ENCODE peak calls at places on chromosomes 12 and 14, in nine cellular contexts. One of them, this sample, is unnamed.

GRCh38 chr12:96094201-96094600 is 58.8 kb upstream of the LTA4H start:
- DNase-seq in esophagus squamous epithelium: no peak
- DNase-seq in psoas muscle: no peak
- DNase-seq in tibial artery: no peak
- DNase-seq in tibial nerve: no peak
- DNase-seq in brain microvascular endothelial cell: peak; percentile 11
- DNase-seq in stomach: peak; percentile 45
- DNase-seq in pancreas: no peak
- DNase-seq in IMR-90: no peak
- DNase-seq in this sample: no peak

GRCh38 chr12:51863921-51864700 is 15.6 kb upstream of the FIGNL2 start:
- DNase-seq in esophagus squamous epithelium: no peak
- DNase-seq in psoas muscle: no peak
- DNase-seq in tibial artery: no peak
- DNase-seq in tibial nerve: no peak
- DNase-seq in brain microvascular endothelial cell: no peak
- DNase-seq in stomach: no peak
- DNase-seq in pancreas: no peak
- DNase-seq in IMR-90: no peak
- DNase-seq in this sample: peak; percentile 46

GRCh38 chr12:26122681-26123481 is 2.0 kb downstream of the BHLHE41 start:
- DNase-seq in esophagus squamous epithelium: no peak
- DNase-seq in psoas muscle: peak; percentile 75
- DNase-seq in tibial artery: peak; percentile 87
- DNase-seq in tibial nerve: peak; percentile 88
- DNase-seq in brain microvascular endothelial cell: peak; percentile 74
- DNase-seq in stomach: peak; percentile 55
- DNase-seq in pancreas: peak; percentile 66
- DNase-seq in IMR-90: peak; percentile 79
- DNase-seq in this sample: peak; percentile 71

GRCh38 chr12:79689041-79689476 is 1.7 kb downstream of the PAWR start:
- DNase-seq in esophagus squamous epithelium: no peak
- DNase-seq in psoas muscle: no peak
- DNase-seq in tibial artery: no peak
- DNase-seq in tibial nerve: no peak
- DNase-seq in brain microvascular endothelial cell: no peak
- DNase-seq in stomach: no peak
- DNase-seq in pancreas: no peak
- DNase-seq in IMR-90: no peak
- DNase-seq in this sample: no peak

GRCh38 chr12:112107728-112108447 is 695 bp downstream of the NAA25 start:
- DNase-seq in esophagus squamous epithelium: no peak
- DNase-seq in psoas muscle: peak; percentile 34
- DNase-seq in tibial artery: no peak
- DNase-seq in tibial nerve: no peak
- DNase-seq in brain microvascular endothelial cell: no peak
- DNase-seq in stomach: no peak
- DNase-seq in pancreas: peak; percentile 31
- DNase-seq in IMR-90: no peak
- DNase-seq in this sample: no peak

GRCh38 chr12:106173442-106173841 is 34.7 kb upstream of the NUAK1 start:
- DNase-seq in esophagus squamous epithelium: no peak
- DNase-seq in psoas muscle: no peak
- DNase-seq in tibial artery: no peak
- DNase-seq in tibial nerve: no peak
- DNase-seq in brain microvascular endothelial cell: no peak
- DNase-seq in stomach: no peak
- DNase-seq in pancreas: no peak
- DNase-seq in IMR-90: no peak
- DNase-seq in this sample: no peak

GRCh38 chr14:22865424-22866215 is 5.9 kb upstream of the LRP10 start:
- DNase-seq in esophagus squamous epithelium: no peak
- DNase-seq in psoas muscle: no peak
- DNase-seq in tibial artery: no peak
- DNase-seq in tibial nerve: no peak
- DNase-seq in brain microvascular endothelial cell: no peak
- DNase-seq in stomach: no peak
- DNase-seq in pancreas: no peak
- DNase-seq in IMR-90: no peak
- DNase-seq in this sample: no peak

GRCh38 chr14:64540208-64541202 is at the start of gene HSPA2:
- DNase-seq in esophagus squamous epithelium: peak; percentile 92
- DNase-seq in psoas muscle: peak; percentile 99
- DNase-seq in tibial artery: peak; percentile 99
- DNase-seq in tibial nerve: peak; percentile 97
- DNase-seq in brain microvascular endothelial cell: peak; percentile 99
- DNase-seq in stomach: peak; percentile 99
- DNase-seq in pancreas: peak; percentile 100
- DNase-seq in IMR-90: peak; percentile 99
- DNase-seq in this sample: peak; percentile 99

GRCh38 chr14:70201994-70202393 is 13.2 kb upstream of the SLC8A3 start:
- DNase-seq in esophagus squamous epithelium: no peak
- DNase-seq in psoas muscle: no peak
- DNase-seq in tibial artery: no peak
- DNase-seq in tibial nerve: no peak
- DNase-seq in brain microvascular endothelial cell: no peak
- DNase-seq in stomach: no peak
- DNase-seq in pancreas: no peak
- DNase-seq in IMR-90: no peak
- DNase-seq in this sample: no peak

GRCh38 chr14:70208380-70208779 is 19.6 kb upstream of the SLC8A3 start:
- DNase-seq in esophagus squamous epithelium: no peak
- DNase-seq in psoas muscle: no peak
- DNase-seq in tibial artery: no peak
- DNase-seq in tibial nerve: no peak
- DNase-seq in brain microvascular endothelial cell: no peak
- DNase-seq in stomach: no peak
- DNase-seq in pancreas: no peak
- DNase-seq in IMR-90: no peak
- DNase-seq in this sample: no peak

DNA sequence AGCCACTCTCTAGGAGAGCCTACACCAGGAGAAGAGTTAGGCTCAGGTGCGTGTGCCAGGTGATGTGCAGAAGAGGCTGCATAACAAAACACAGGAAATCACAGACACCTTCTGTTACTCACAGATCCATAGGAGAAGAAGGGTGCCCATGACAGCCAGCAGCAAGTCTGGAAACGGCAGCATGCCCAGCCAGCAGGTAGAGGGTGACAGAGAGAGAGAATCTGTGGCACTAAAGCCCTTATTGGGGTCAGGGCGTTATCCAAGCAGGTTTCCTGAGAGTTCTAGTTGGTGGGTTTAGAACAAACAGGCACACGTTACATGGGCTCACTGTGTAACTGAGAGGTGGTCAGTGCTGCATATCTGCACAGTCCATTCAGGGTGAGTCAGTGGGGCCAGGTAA is 14.9 kb upstream of the SLC8A3 start:
- DNase-seq in esophagus squamous epithelium: no peak
- DNase-seq in psoas muscle: no peak
- DNase-seq in tibial artery: no peak
- DNase-seq in tibial nerve: no peak
- DNase-seq in brain microvascular endothelial cell: no peak
- DNase-seq in stomach: no peak
- DNase-seq in pancreas: no peak
- DNase-seq in IMR-90: no peak
- DNase-seq in this sample: no peak
- TF ChIP-seq CTCF in esophagus squamous epithelium: no peak
- TF ChIP-seq CTCF in psoas muscle: no peak
- TF ChIP-seq CTCF in tibial artery: no peak
- TF ChIP-seq CTCF in tibial nerve: no peak
- TF ChIP-seq CTCF in brain microvascular endothelial cell: no peak
- TF ChIP-seq CTCF in stomach: no peak
- TF ChIP-seq CTCF in pancreas: no peak
- TF ChIP-seq CTCF in IMR-90: no peak
- TF ChIP-seq CTCF in this sample: no peak

GRCh38 chr14:72788972-72789728 is 104.8 kb downstream of the DPF3 start:
- DNase-seq in esophagus squamous epithelium: no peak
- DNase-seq in psoas muscle: no peak
- DNase-seq in tibial artery: no peak
- DNase-seq in tibial nerve: no peak
- DNase-seq in brain microvascular endothelial cell: no peak
- DNase-seq in stomach: no peak
- DNase-seq in pancreas: no peak
- DNase-seq in IMR-90: no peak
- DNase-seq in this sample: no peak

GRCh38 chr14:72788255-72788654 is 105.6 kb downstream of the DPF3 start:
- DNase-seq in esophagus squamous epithelium: no peak
- DNase-seq in psoas muscle: no peak
- DNase-seq in tibial artery: no peak
- DNase-seq in tibial nerve: no peak
- DNase-seq in brain microvascular endothelial cell: no peak
- DNase-seq in stomach: no peak
- DNase-seq in pancreas: no peak
- DNase-seq in IMR-90: no peak
- DNase-seq in this sample: no peak

GRCh38 chr14:72783741-72784140 is 110.2 kb downstream of the DPF3 start:
- DNase-seq in esophagus squamous epithelium: no peak
- DNase-seq in psoas muscle: no peak
- DNase-seq in tibial artery: no peak
- DNase-seq in tibial nerve: no peak
- DNase-seq in brain microvascular endothelial cell: no peak
- DNase-seq in stomach: no peak
- DNase-seq in pancreas: no peak
- DNase-seq in IMR-90: no peak
- DNase-seq in this sample: no peak

GRCh38 chr14:72787841-72788240 is 106.1 kb downstream of the DPF3 start:
- DNase-seq in esophagus squamous epithelium: no peak
- DNase-seq in psoas muscle: no peak
- DNase-seq in tibial artery: no peak
- DNase-seq in tibial nerve: no peak
- DNase-seq in brain microvascular endothelial cell: no peak
- DNase-seq in stomach: no peak
- DNase-seq in pancreas: no peak
- DNase-seq in IMR-90: no peak
- DNase-seq in this sample: no peak

DNA sequence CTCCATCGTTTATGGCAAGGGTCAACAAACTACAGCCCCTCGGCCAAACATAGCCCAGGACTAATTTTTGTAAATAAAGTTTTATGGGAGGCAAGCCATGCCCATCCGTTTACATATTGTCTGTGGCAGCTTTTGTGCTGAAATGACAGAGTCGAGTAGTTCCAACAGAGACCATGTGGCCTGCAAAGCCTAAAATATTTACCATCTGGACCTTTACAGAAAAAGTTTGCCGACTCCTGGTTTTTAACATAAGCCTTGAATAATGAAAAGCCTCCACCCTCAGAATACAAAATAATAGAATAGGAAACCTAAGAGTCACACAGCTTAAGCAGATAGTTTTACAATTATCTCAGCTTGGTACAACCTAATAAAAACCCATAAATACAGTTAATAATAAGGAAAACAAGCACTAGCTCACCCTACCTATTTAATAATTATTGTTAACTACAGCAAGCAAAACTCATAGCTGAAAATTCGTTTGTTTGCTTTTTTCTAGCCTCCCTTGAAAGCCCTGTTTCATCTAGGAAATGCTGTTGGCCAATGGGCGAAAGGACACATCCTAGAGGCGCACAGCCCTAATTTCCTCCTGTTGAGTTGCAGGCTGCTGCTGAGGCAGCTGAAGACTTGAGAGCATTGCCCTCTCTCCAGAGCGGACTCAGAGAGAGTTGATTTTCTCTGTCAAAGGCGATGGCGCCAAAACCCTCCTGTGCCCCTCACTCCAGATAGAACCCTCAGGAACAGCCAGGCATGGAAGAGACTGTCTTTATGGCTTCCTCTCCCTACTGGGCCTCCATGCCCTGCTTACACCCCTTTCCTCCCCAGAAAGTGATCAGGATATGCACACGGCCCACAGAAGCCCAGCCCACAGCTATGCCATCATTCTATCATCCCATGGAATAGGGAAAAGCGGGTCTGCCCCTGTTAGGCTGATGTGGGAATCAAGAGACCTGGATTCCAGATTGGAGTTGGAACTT is 107.2 kb downstream of the DPF3 start:
- DNase-seq in esophagus squamous epithelium: no peak
- DNase-seq in psoas muscle: no peak
- DNase-seq in tibial artery: no peak
- DNase-seq in tibial nerve: no peak
- DNase-seq in brain microvascular endothelial cell: no peak
- DNase-seq in stomach: no peak
- DNase-seq in pancreas: no peak
- DNase-seq in IMR-90: no peak
- DNase-seq in this sample: no peak
- H3K27ac ChIP-seq in esophagus squamous epithelium: no peak overlapping the region
- H3K27ac ChIP-seq in psoas muscle: peak overlapping the region; percentile 38
- H3K27ac ChIP-seq in tibial artery: no peak overlapping the region
- H3K27ac ChIP-seq in tibial nerve: no peak overlapping the region
- H3K27ac ChIP-seq in brain microvascular endothelial cell: no peak overlapping the region
- H3K27ac ChIP-seq in stomach: no peak overlapping the region
- H3K27ac ChIP-seq in pancreas: no peak overlapping the region
- H3K27ac ChIP-seq in IMR-90: no peak overlapping the region
- H3K27ac ChIP-seq in this sample: peak overlapping the region; percentile 11

DNA sequence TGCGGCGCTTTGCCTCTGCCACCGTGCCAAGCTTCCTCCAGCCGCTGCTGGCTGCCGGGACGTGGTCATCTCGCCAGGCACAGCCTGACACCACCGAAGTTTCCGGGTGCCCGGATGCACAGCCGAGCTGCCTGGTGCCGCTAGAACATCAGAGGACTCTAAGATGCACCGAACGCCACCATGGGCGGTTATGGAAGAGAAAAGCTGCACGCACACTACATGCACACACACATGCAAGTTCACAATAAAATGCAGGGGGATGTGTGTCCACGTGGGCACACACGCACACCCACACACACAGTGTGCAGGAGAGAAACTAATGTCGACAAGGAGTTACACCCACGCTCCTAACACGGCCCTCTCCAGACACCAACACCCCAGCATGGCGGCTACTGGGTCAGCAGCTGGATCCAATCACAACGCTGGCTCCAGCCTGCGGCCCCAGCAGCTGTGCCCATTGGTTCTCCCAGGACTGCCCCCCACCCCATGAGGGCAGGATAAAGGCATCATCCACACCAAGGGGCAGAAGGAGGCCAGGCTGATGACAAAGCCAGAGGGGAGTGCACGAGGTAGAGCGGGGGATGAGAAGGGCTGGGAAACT is 82.7 kb downstream of the BCL11B start:
- DNase-seq in esophagus squamous epithelium: no peak
- DNase-seq in psoas muscle: no peak
- DNase-seq in tibial artery: no peak
- DNase-seq in tibial nerve: no peak
- DNase-seq in brain microvascular endothelial cell: no peak
- DNase-seq in stomach: no peak
- DNase-seq in pancreas: no peak
- DNase-seq in IMR-90: no peak
- DNase-seq in this sample: peak; percentile 50
- H3K4me3 ChIP-seq in esophagus squamous epithelium: no peak overlapping the region
- H3K4me3 ChIP-seq in psoas muscle: peak overlapping the region; percentile 36
- H3K4me3 ChIP-seq in tibial artery: no peak overlapping the region
- H3K4me3 ChIP-seq in tibial nerve: no peak overlapping the region
- H3K4me3 ChIP-seq in brain microvascular endothelial cell: no peak overlapping the region
- H3K4me3 ChIP-seq in stomach: no peak overlapping the region
- H3K4me3 ChIP-seq in pancreas: no peak overlapping the region
- H3K4me3 ChIP-seq in IMR-90: no peak overlapping the region
- H3K4me3 ChIP-seq in this sample: peak overlapping the region; percentile 24

DNA sequence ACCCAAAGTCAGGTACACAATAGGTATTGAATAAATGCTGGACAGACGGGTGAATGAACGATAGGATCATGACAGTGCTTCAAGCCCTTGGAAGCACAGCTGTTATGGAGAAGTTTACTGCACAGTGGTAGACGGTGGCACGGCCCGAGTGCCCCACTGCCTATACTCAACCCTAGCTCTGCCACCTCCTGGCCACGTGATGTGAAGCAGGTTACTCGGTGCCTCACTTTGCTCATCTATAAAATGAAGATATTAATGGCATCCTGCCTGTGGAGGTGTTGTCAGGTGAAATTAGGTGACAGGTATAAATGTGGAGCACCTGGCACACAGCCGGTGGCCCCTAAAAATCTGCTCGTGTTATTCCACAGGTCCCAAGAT is 5.8 kb downstream of the ASB2 start:
- DNase-seq in esophagus squamous epithelium: no peak
- DNase-seq in psoas muscle: no peak
- DNase-seq in tibial artery: no peak
- DNase-seq in tibial nerve: no peak
- DNase-seq in brain microvascular endothelial cell: no peak
- DNase-seq in stomach: peak; percentile 60
- DNase-seq in pancreas: peak; percentile 70
- DNase-seq in IMR-90: no peak
- DNase-seq in this sample: no peak
- TF ChIP-seq CTCF in esophagus squamous epithelium: peak; percentile 24
- TF ChIP-seq CTCF in psoas muscle: peak; percentile 34
- TF ChIP-seq CTCF in tibial artery: peak; percentile 23
- TF ChIP-seq CTCF in tibial nerve: no peak
- TF ChIP-seq CTCF in brain microvascular endothelial cell: peak; percentile 61
- TF ChIP-seq CTCF in stomach: no peak
- TF ChIP-seq CTCF in pancreas: peak; percentile 32
- TF ChIP-seq CTCF in IMR-90: peak; percentile 37
- TF ChIP-seq CTCF in this sample: no peak

This sample was measured in dorsolateral prefrontal cortex.